ENCODE peak calls at places on chromosomes 3 and 15, in five cellular contexts. K, Q, P, E and H are unnamed samples.

GRCh38 chr15:35182841-35183479 is 97.9 kb upstream of the NANOGP8 start:
- DNase-seq in K (no peak), Q (no peak), P (peak; percentile 87), E (no peak), H (no peak)

GRCh38 chr3:25460751-25461150 is 32.7 kb downstream of the RARB start:
- DNase-seq in K (no peak), Q (no peak), P (no peak), E (no peak), H (no peak)

GRCh38 chr15:57355259-57355658 is 21.0 kb upstream of the CGNL1 start:
- DNase-seq in K (no peak), Q (no peak), P (peak; percentile 79), E (no peak), H (no peak)

GRCh38 chr3:48120223-48120622 is 68.0 kb downstream of the CDC25A start:
- DNase-seq in K (no peak), Q (no peak), P (peak; percentile 86), E (no peak), H (no peak)

GRCh38 chr3:141303481-141304223 is 64.7 kb upstream of the ZBTB38 start:
- DNase-seq in K (no peak), Q (peak; percentile 81), P (peak; percentile 80), E (peak; percentile 59), H (no peak)

GRCh38 chr3:27718459-27718858 is 3.7 kb downstream of the EOMES start:
- DNase-seq in K (no peak), Q (no peak), P (no peak), E (no peak), H (no peak)

GRCh38 chr3:72338082-72338941 is 509.9 kb downstream of the SHQ1 start:
- DNase-seq in K (no peak), Q (no peak), P (peak; percentile 39), E (no peak), H (peak; percentile 30)

GRCh38 chr3:187017511-187018230 is 87.3 kb downstream of the ST6GAL1 start:
- DNase-seq in K (no peak), Q (no peak), P (no peak), E (no peak), H (peak; percentile 92)

GRCh38 chr3:149369991-149370866 is 7.2 kb downstream of the TM4SF1 start:
- DNase-seq in K (no peak), Q (no peak), P (no peak), E (no peak), H (no peak)

GRCh38 chr3:45659661-45660566 is 29.3 kb upstream of the SACM1L start:
- DNase-seq in K (peak; percentile 82), Q (peak; percentile 55), P (peak; percentile 93), E (no peak), H (no peak)

GRCh38 chr3:132641837-132642538 is 17.6 kb downstream of the ACAD11 start:
- DNase-seq in K (no peak), Q (peak; percentile 53), P (no peak), E (peak; percentile 38), H (no peak)

GRCh38 chr15:99755692-99756409 is 22.6 kb upstream of the LYSMD4 start:
- DNase-seq in K (peak; percentile 26), Q (peak; percentile 66), P (peak; percentile 76), E (peak; percentile 32), H (peak; percentile 38)

GRCh38 chr15:38176155-38176554 is 76.5 kb upstream of the SPRED1 start:
- DNase-seq in K (peak; percentile 17), Q (no peak), P (no peak), E (peak; percentile 13), H (peak; percentile 76)

GRCh38 chr3:107543666-107544065 is 20.9 kb downstream of the BBX start:
- DNase-seq in K (no peak), Q (peak; percentile 28), P (no peak), E (no peak), H (no peak)

GRCh38 chr15:25869696-25870095 is 6.6 kb upstream of the ATP10A start:
- DNase-seq in K (no peak), Q (no peak), P (no peak), E (no peak), H (no peak)

GRCh38 chr3:106392905-106393304 is 524.1 kb upstream of the CBLB start:
- DNase-seq in K (no peak), Q (no peak), P (no peak), E (peak; percentile 21), H (no peak)

GRCh38 chr15:31238906-31239305 is 87.7 kb upstream of the KLF13 start:
- DNase-seq in K (no peak), Q (peak; percentile 1), P (no peak), E (no peak), H (no peak)

GRCh38 chr3:128180446-128180845 is 27.2 kb downstream of the EEFSEC start:
- DNase-seq in K (no peak), Q (no peak), P (no peak), E (no peak), H (no peak)

GRCh38 chr3:31981206-31982181 is at the start of the genes OSBPL10 and ZNF860:
- DNase-seq in K (peak; percentile 94), Q (peak; percentile 81), P (peak; percentile 91), E (peak; percentile 53), H (no peak)

GRCh38 chr3:78907367-78907766 is 860.4 kb downstream of the ROBO1 start:
- DNase-seq in K (no peak), Q (no peak), P (no peak), E (no peak), H (no peak)

GRCh38 chr15:57890351-57890750 is 175.2 kb downstream of the ALDH1A2 start:
- DNase-seq in K (peak; percentile 88), Q (no peak), P (no peak), E (no peak), H (no peak)

GRCh38 chr15:94670436-94671034 is 439.2 kb downstream of the MCTP2 start:
- DNase-seq in K (peak; percentile 20), Q (peak; percentile 35), P (no peak), E (peak; percentile 4), H (peak; percentile 15)

GRCh38 chr15:44340410-44340809 is 51.9 kb downstream of the GOLM2 start:
- DNase-seq in K (peak; percentile 77), Q (no peak), P (no peak), E (peak; percentile 44), H (peak; percentile 55)

GRCh38 chr3:93843981-93844380 is 129.7 kb downstream of the PROS1 start:
- DNase-seq in K (peak; percentile 78), Q (no peak), P (no peak), E (peak; percentile 42), H (peak; percentile 93)

GRCh38 chr15:79179108-79179561 is 88.6 kb upstream of the RASGRF1 start:
- DNase-seq in K (peak; percentile 66), Q (no peak), P (peak; percentile 91), E (no peak), H (no peak)

GRCh38 chr3:17357035-17357710 is 385.3 kb downstream of the TBC1D5 start:
- DNase-seq in K (no peak), Q (no peak), P (no peak), E (no peak), H (no peak)

GRCh38 chr3:195266428-195266827 is 4.5 kb downstream of the XXYLT1 start:
- DNase-seq in K (no peak), Q (no peak), P (no peak), E (no peak), H (no peak)

GRCh38 chr15:91852741-91853500 is 587 bp upstream of the SLCO3A1 start:
- DNase-seq in K (no peak), Q (peak; percentile 86), P (peak; percentile 88), E (peak; percentile 30), H (no peak)